ENCODE peak calls at places on chromosomes 16 and 17, in four cellular contexts. W is HepG2, V is IMR-90, S is stomach. H is an unnamed sample.

GRCh38 chr17:1762906-1763829 is 1.3 kb downstream of the SERPINF1 start:
- DNase-seq in W (peak; percentile 99), V (peak; percentile 74), S (no peak), H (no peak)

GRCh38 chr17:47733414-47734288 is 615 bp downstream of the TBX21 start:
- DNase-seq in W (no peak), V (no peak), S (no peak), H (peak; percentile 49)

GRCh38 chr16:79714440-79714839 is 113.9 kb upstream of the MAF start:
- DNase-seq in W (no peak), V (no peak), S (no peak), H (no peak)

GRCh38 chr17:34665150-34665802 is 85.9 kb downstream of the TMEM132E start:
- DNase-seq in W (no peak), V (no peak), S (no peak), H (no peak)

GRCh38 chr16:50806099-50807062 is 64.5 kb downstream of the CYLD start:
- DNase-seq in W (peak; percentile 88), V (peak; percentile 87), S (peak; percentile 91), H (peak; percentile 83)

GRCh38 chr17:27807567-27808470 is 7.5 kb upstream of the NOS2 start:
- DNase-seq in W (no peak), V (no peak), S (peak; percentile 49), H (peak; percentile 86)

GRCh38 chr16:53913082-53913870 is 209.3 kb downstream of the FTO start:
- DNase-seq in W (no peak), V (peak; percentile 94), S (no peak), H (no peak)

GRCh38 chr16:85916141-85916890 is 17.4 kb downstream of the IRF8 start:
- DNase-seq in W (peak; percentile 62), V (no peak), S (peak; percentile 92), H (no peak)

GRCh38 chr16:4176794-4177438 is 60.7 kb upstream of the ADCY9 start:
- DNase-seq in W (peak; percentile 8), V (peak; percentile 73), S (no peak), H (no peak)

GRCh38 chr17:6094926-6095325 is 24.7 kb downstream of the WSCD1 start:
- DNase-seq in W (no peak), V (no peak), S (no peak), H (no peak)

GRCh38 chr16:13938480-13938879 is 18.5 kb downstream of the ERCC4 start:
- DNase-seq in W (no peak), V (no peak), S (no peak), H (no peak)

GRCh38 chr16:75311383-75311938 is 60.0 kb upstream of the BCAR1 start:
- DNase-seq in W (no peak), V (peak; percentile 36), S (no peak), H (no peak)

GRCh38 chr16:19029980-19030379 is 37.4 kb upstream of the COQ7 start:
- DNase-seq in W (no peak), V (no peak), S (no peak), H (no peak)

GRCh38 chr16:57029161-57030160 is 40.1 kb downstream of the NLRC5 start:
- DNase-seq in W (no peak), V (peak; percentile 77), S (no peak), H (no peak)

GRCh38 chr17:45940826-45941225 is 46.5 kb downstream of the MAPT start:
- DNase-seq in W (no peak), V (no peak), S (peak; percentile 65), H (no peak)

GRCh38 chr16:88810868-88811599 is 694 bp downstream of the APRT start:
- DNase-seq in W (peak; percentile 73), V (peak; percentile 69), S (peak; percentile 72), H (peak; percentile 84)

GRCh38 chr17:50102164-50102991 is 7.2 kb downstream of the PDK2 start:
- DNase-seq in W (peak; percentile 92), V (no peak), S (peak; percentile 90), H (peak; percentile 94)

GRCh38 chr17:81400154-81400938 is 5.1 kb downstream of the BAHCC1 start:
- DNase-seq in W (no peak), V (peak; percentile 60), S (peak; percentile 56), H (no peak)

GRCh38 chr16:75109732-75110243 is 6.8 kb downstream of the LDHD start:
- DNase-seq in W (no peak), V (no peak), S (peak; percentile 69), H (peak; percentile 70)

GRCh38 chr16:8887438-8887765 is 5.3 kb downstream of the LITAFD start:
- DNase-seq in W (no peak), V (no peak), S (no peak), H (peak; percentile 46)

GRCh38 chr16:8887952-8888560 is 5.9 kb downstream of the LITAFD start:
- DNase-seq in W (peak; percentile 33), V (peak; percentile 78), S (peak; percentile 48), H (no peak)

GRCh38 chr16:8886593-8887437 is 4.7 kb downstream of the LITAFD start:
- DNase-seq in W (no peak), V (no peak), S (no peak), H (no peak)

GRCh38 chr16:8882725-8883377 is 700 bp downstream of the LITAFD start:
- DNase-seq in W (no peak), V (no peak), S (no peak), H (peak; percentile 25)

DNA sequence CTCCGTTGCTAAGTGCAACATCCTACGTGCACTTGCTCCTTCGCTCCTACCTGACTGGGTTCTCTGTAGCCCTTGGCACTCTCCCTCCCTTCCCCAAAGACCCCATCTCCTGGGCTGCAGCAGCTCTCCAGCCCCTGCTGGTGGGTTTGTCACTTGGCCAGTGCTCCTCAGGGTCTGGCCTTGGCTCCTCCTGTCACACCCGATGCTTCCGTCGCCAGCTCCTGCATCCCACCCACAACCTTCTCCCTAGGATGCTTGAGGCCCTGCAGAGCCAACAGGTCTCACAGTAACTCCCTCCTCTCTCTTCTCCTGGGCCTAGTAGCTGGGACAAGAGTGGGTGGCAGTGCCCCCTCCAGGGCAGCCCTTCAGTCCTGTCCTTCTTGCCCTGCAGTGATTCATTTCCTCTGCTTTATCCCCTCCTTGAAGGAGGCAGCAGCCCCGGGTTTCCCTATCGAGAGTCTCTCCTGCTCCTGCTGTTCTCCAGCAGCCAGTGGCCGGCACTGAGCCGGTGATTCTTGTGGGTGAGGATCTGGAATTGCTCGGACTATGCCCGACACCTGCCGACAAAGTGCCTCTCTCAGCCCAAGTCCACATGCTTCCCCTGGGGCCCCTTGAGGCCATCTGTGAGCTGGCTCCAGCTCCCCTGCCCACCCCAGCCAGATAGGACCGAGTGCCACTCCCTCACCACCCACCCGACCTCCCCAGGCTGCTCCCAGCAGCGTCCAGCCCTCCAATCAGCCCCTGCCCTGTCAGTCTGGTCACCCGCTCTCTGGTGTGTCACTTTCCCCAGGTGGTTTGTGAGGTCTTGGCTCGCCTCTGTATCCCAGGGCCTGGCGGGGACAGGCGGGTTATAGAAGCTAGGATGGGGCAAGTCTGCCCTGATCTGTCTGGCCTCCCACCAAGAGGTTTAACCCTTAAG is 3.8 kb downstream of the LITAFD start:
- DNase-seq in W (peak; percentile 46), V (peak; percentile 51), S (no peak), H (peak; percentile 72)
- TF ChIP-seq POLR2A in W (no peak), V (no peak), S (no peak), H (no peak)

GRCh38 chr16:27232875-27233605 is 29.7 kb downstream of the KDM8 start:
- DNase-seq in W (no peak), V (no peak), S (no peak), H (no peak)
- TF ChIP-seq CTCF in W (no peak), V (no peak), S (no peak), H (peak; percentile 22)

GRCh38 chr17:44254696-44255095 is 13.2 kb downstream of the SLC4A1 start:
- DNase-seq in W (no peak), V (no peak), S (no peak), H (no peak)

GRCh38 chr17:44253021-44253420 is 14.9 kb downstream of the SLC4A1 start:
- DNase-seq in W (no peak), V (no peak), S (no peak), H (no peak)

GRCh38 chr17:44256671-44257070 is 11.3 kb downstream of the SLC4A1 start:
- DNase-seq in W (no peak), V (no peak), S (no peak), H (no peak)

GRCh38 chr17:44257815-44258750 is 9.9 kb downstream of the SLC4A1 start:
- DNase-seq in W (no peak), V (no peak), S (no peak), H (no peak)

DNA sequence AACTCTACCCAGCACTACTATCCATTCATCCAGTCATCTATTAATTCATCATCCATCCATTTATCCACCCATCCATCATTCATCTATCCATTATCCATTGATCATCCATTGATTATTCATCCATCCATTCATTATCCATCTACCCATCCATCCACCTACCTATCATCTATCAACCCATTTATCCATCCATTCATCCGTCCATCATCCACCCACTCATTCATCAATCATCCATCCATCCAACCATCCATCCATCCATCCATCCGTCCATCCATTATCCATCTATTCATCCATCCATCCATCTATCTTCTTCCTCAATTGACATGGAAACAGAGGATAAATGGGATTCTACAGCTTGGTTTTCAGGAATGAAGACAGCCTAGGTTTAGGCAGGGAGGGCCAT is 12.0 kb downstream of the SLC4A1 start:
- DNase-seq in W (no peak), V (no peak), S (no peak), H (no peak)
- TF ChIP-seq POLR2A in W (no peak), V (no peak), S (no peak), H (no peak)

GRCh38 chr16:55207679-55208294 is 116.2 kb upstream of the IRX6 start:
- DNase-seq in W (no peak), V (no peak), S (no peak), H (no peak)
- TF ChIP-seq CTCF in W (peak; percentile 10), V (no peak), S (no peak), H (no peak)

DNA sequence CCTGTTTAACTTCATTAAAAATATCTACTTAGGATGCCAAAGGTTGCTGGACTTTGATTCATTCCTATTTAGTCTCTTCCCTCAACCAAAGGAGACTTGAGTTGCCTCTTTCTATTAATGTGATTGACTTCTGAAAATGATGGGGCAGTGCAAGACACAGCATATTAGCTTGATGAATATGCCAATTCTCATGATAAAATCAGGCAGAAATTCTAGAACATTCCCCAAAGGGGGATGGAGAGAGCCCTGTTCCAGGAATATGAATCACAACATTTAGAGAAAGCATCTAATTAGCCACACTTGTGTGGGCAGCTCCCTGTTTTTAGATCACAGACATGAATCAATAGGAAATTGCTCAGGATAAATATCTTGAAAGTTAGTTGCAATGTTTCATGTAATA is 584.0 kb upstream of the CDH8 start:
- DNase-seq in W (no peak), V (no peak), S (no peak), H (no peak)
- TF ChIP-seq POLR2A in W (no peak), V (no peak), S (no peak), H (no peak)

DNA sequence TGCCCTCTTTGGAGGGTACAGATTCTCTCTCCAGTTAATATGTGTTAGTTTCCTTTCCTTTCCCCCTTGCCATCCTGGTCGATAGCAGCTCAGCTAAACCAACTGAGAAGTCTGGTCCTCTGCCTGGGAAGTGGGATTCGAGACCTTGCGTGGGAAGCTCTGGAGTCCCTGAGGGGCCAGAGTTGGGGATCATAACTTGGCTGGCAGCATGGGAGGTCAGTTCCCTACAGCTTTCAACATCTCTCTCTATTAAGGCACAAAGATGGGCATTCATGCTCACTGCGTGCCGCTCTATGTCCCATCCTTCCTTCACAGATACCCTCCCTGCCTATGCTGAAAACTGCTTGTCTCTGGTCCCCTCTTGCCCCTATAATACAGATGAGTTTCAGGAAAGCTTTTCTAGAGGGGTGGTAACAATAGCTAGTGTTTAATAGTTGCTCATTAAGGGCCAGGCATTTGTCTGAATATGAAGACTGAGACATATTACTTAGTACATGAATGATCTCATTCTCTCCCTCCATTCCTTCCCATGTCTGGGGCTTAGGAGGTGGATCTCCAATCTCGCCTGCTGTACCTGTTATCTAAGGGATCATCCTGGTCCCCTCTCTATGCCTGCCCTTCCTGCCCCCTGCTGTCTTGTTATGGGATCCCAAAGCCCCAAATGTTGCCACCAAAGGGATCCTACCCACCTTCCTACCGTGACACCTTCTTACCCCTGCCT is 10.8 kb downstream of the THRA start:
- DNase-seq in W (no peak), V (no peak), S (no peak), H (no peak)
- TF ChIP-seq CTCF in W (no peak), V (no peak), S (no peak), H (no peak)

GRCh38 chr16:70691223-70692129 is 5.6 kb upstream of the MTSS2 start:
- DNase-seq in W (peak; percentile 48), V (peak; percentile 97), S (peak; percentile 52), H (peak; percentile 33)
- TF ChIP-seq POLR2A in W (no peak), V (peak; percentile 29), S (no peak), H (no peak)

H was measured in Peyer's patch.